ENCODE peak calls at places on chromosomes 3 and 15, in five cellular contexts. W is suprapubic skin, R is heart left ventricle, U is upper lobe of left lung, I is H1. S is an unnamed sample.

GRCh38 chr3:193665370-193665989 is 72.5 kb downstream of the OPA1 start:
- DNase-seq in W (no peak), R (no peak), U (no peak), I (no peak), S (no peak)

GRCh38 chr3:8841472-8841871 is 72.1 kb upstream of the OXTR start:
- DNase-seq in W (no peak), R (no peak), U (no peak), I (no peak), S (no peak)

GRCh38 chr3:69216981-69217380 is 94.6 kb upstream of the LMOD3 start:
- DNase-seq in W (no peak), R (no peak), U (no peak), I (no peak), S (no peak)

GRCh38 chr3:183541235-183541655 is 14.3 kb downstream of the KLHL6 start:
- DNase-seq in W (no peak), R (no peak), U (no peak), I (no peak), S (no peak)

GRCh38 chr3:142904639-142905441 is 16.0 kb upstream of the PCOLCE2 start:
- DNase-seq in W (no peak), R (no peak), U (peak; percentile 40), I (no peak), S (no peak)

GRCh38 chr15:94105760-94106159 is 125.6 kb upstream of the MCTP2 start:
- DNase-seq in W (no peak), R (no peak), U (peak; percentile 31), I (no peak), S (no peak)

GRCh38 chr15:90988249-90988648 is 6.1 kb downstream of the PRC1 start:
- DNase-seq in W (no peak), R (no peak), U (no peak), I (no peak), S (no peak)

GRCh38 chr15:90558182-90558581 is 28.5 kb downstream of the CRTC3 start:
- DNase-seq in W (no peak), R (peak; percentile 49), U (peak; percentile 36), I (no peak), S (peak; percentile 61)

GRCh38 chr15:29127506-29128430 is 141.9 kb downstream of the NSMCE3 start:
- DNase-seq in W (no peak), R (peak; percentile 1), U (no peak), I (no peak), S (peak; percentile 12)

GRCh38 chr3:122974764-122975162 is 52.8 kb downstream of the SEMA5B start:
- DNase-seq in W (no peak), R (peak; percentile 83), U (no peak), I (no peak), S (no peak)

GRCh38 chr15:85725019-85725418 is 69.7 kb downstream of the KLHL25 start:
- DNase-seq in W (no peak), R (no peak), U (no peak), I (no peak), S (no peak)

GRCh38 chr15:67124111-67124510 is 58.7 kb downstream of the SMAD3 start:
- DNase-seq in W (no peak), R (no peak), U (no peak), I (no peak), S (no peak)

GRCh38 chr15:31517711-31518110 is 191.1 kb downstream of the KLF13 start:
- DNase-seq in W (no peak), R (no peak), U (no peak), I (no peak), S (no peak)

GRCh38 chr3:155667988-155668387 is 76.9 kb downstream of the PLCH1 start:
- DNase-seq in W (no peak), R (no peak), U (no peak), I (no peak), S (no peak)

DNA sequence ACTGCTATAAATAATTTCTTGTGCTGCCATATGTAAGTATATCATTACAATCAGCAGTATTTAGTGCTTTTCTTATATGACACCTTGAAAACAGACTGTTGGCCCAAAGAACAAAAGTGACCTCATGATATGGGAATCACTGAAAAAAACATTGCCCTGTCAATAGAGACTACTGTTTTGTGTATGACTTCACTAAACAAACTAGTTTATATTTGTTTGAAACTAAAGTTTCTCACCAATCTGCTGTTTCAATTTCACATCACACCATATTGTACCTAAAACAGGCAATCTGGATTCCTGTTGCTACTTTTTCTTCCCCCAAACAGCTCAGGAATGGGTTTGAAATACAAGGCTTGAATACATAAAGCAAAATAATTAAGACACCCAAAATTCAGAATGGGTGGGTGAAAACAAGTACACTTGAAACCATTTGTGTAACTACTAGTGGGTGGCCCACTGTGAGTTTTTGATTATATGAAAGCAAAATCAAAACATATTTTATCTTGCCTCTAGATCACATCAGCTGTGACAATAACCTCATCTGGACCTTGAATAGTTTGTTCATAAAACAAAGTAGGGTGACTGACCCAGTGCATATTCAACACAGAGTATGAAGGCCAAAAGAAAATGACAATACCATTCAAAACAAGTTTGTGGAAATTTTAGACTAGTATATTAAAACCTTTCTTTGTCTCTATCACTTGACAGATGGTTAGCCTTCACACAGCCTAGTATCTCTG is 5.9 kb downstream of the ZBTB20 start:
- DNase-seq in W (no peak), R (no peak), U (no peak), I (no peak), S (no peak)
- H3K4me1 ChIP-seq in W (peaks cover 13% of the 10 kb centered on the region), R (no peaks in the 10 kb centered on the region), U (peaks cover 6% of the 10 kb centered on the region), I (no peaks in the 10 kb centered on the region), S (no peaks in the 10 kb centered on the region)

DNA sequence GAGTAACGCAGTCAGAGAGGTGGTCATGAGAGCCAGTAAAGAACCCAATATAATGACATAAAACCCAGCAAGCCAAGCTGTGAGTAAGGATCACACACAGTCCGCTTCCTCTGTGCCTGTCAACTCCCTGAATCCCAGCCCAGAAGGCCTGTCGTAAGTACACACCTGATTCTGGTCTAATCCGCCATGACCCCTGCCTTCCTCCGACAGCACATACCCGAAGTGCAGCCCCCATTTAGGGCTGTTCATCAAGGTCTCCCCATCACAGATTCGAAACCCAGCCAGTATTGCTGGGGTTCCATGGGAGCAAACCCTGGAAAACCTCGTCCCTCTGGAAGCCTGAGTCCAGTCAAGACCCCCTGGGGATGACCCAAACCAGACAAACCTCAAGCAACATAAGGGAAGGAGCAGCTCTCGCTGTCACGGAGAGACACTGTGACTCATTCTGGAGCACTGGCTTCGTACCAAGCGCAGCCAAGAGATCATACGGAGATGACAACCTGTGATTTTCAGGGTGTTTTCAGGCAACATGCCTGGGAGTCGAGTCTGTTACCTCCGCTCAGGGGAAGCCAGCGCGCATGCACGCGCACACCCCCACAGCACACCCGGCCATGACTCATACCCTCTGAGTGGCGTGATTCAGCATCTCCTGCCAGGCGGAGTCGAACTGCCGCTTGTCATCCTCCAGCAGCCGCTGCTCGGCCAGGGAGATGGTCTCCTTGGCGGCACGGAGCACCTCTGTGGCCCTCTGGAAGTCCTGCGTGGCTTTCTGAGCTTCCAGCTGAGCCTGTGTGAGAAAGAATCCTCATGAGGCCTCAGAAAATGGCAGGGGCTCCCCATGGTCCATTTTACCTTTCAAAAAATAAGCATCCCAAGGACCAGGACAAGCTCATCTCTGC is 63.0 kb downstream of the SH3BP5 start:
- DNase-seq in W (peak; percentile 95), R (peak; percentile 92), U (peak; percentile 90), I (no peak), S (peak; percentile 79)
- TF ChIP-seq POLR2A in W (peak; percentile 37), R (no peak), U (no peak), I (no peak), S (peak; percentile 32)

DNA sequence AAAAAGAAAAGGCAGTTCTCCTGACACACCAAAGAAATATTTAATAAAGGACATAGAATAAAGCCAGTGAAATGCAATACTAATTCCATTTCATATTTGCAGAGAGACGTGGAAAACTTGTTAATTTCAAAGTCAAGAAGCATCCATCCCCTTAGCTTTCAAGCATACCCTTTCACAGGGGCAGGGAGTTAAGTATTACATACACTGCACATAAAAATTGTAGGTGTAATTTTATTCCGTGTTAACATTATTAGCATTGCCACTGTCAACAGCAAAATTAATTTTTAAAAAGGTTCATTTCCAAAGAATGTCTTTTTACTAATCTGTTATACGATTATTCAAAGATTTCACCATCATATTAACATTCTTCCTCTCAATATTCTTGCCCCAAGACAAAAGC is 518.0 kb downstream of the MECOM start:
- DNase-seq in W (no peak), R (no peak), U (no peak), I (no peak), S (no peak)
- H3K4me1 ChIP-seq in W (peaks cover 33% of the 10 kb centered on the region), R (peaks cover 6% of the 10 kb centered on the region), U (peaks cover 30% of the 10 kb centered on the region), I (no peaks in the 10 kb centered on the region), S (peaks cover 12% of the 10 kb centered on the region)

GRCh38 chr15:95733931-95734330 is 596.6 kb upstream of the NR2F2 start:
- DNase-seq in W (no peak), R (no peak), U (no peak), I (no peak), S (no peak)

GRCh38 chr15:95737051-95737450 is 593.4 kb upstream of the NR2F2 start:
- DNase-seq in W (no peak), R (no peak), U (no peak), I (no peak), S (no peak)

GRCh38 chr15:95739161-95739560 is 591.3 kb upstream of the NR2F2 start:
- DNase-seq in W (no peak), R (no peak), U (no peak), I (no peak), S (no peak)

GRCh38 chr15:95734422-95735316 is 595.8 kb upstream of the NR2F2 start:
- DNase-seq in W (no peak), R (no peak), U (no peak), I (no peak), S (no peak)
- TF ChIP-seq POLR2A in W (no peak), R (no peak), U (no peak), I (no peak), S (no peak)

DNA sequence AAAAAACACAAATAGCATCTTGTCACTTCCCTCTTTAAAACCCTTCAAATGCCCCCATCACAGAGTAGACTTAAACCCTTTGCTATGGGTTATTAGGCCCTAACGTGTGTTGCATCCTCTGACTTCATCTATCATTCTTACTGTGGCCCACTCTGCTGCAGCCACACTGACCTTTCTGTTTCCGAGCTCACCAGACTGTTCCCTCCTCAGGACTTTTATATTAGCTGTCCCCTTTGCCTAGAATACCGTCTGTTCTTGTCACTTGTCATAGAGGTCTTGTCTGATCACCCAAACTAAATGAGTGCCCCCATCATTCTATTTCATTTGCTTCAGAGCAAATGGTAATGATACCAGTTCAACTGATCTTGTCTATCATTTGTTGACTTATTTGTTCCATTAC is 877 bp upstream of the FEM1B start:
- DNase-seq in W (no peak), R (no peak), U (no peak), I (no peak), S (no peak)
- H3K4me1 ChIP-seq in W (peaks cover 71% of the 10 kb centered on the region), R (peaks cover 7% of the 10 kb centered on the region), U (peaks cover 47% of the 10 kb centered on the region), I (peaks cover 7% of the 10 kb centered on the region), S (no peaks in the 10 kb centered on the region)

DNA sequence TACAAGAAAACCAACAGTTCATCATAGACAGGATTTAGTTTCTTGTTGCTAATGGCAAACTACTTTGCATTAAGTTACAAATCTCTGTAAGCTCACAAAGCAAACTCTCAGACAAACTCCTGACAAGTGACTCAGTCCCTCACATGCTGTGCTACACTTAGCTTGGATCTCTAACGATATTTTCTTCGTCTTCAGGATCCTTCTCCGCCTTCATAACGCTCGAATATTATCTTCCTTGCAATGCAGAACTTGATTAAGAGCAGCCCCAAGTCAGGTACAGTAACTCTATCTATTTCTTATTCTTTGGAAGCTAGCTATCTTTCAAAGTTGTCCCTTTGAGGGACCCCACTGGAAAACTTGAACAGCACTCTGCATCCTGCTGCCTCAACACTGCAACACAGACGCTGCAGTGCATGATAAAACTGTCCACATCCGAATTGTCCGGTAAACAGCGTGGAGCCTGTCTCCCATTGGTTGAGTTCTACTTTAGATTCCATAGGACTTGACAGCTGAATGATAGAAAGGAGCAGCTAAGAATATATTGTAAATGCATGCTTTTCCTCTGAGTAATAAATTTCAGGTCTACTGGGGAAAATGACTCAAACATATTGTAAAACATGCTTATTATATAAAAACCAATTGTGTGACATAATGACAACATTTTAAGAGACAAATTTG is 61.3 kb downstream of the UACA start:
- DNase-seq in W (no peak), R (no peak), U (no peak), I (no peak), S (no peak)
- TF ChIP-seq POLR2A in W (no peak), R (no peak), U (no peak), I (no peak), S (no peak)

GRCh38 chr3:15380980-15381890 is 46.1 kb downstream of the METTL6 start:
- DNase-seq in W (peak; percentile 28), R (no peak), U (no peak), I (no peak), S (no peak)
- H3K4me1 ChIP-seq in W (peaks cover 4% of the 10 kb centered on the region), R (no peaks in the 10 kb centered on the region), U (peaks cover 6% of the 10 kb centered on the region), I (no peaks in the 10 kb centered on the region), S (peaks cover 16% of the 10 kb centered on the region)

S was measured in right lobe of liver.